ENCODE peak calls at places on chromosome 5, in eight cellular contexts. O is T-helper 17 cell; P is Right ventricle myocardium superior; Z is activated CD8-positive, alpha-beta T cell treated with anti-CD3 and anti-CD28 coated beads, Interleukin-2, amount 10 ng/mL, durations not matched to agents 7 days and 5 days; F is IMR-90; R is activated T-cell treated with anti-CD3 and anti-CD28 coated beads, Interleukin-2, amount 50 U/mL, for 72 hours; W is right cardiac atrium; K is left lung. Q is an unnamed sample.

GRCh38 chr5:15752886-15753285 is 252.9 kb downstream of the FBXL7 start:
- ATAC-seq in O (no peak), P (peak; percentile 97), Z (no peak), F (peak; percentile 88), R (no peak), W (peak; percentile 97), K (peak; percentile 66), Q (no peak)

GRCh38 chr5:169095976-169096375 is 205.0 kb downstream of the SLIT3 start:
- ATAC-seq in O (no peak), P (no peak), Z (no peak), F (no peak), R (no peak), W (no peak), K (no peak), Q (no peak)

GRCh38 chr5:169649486-169649885 is 12.4 kb downstream of the DOCK2 start:
- ATAC-seq in O (peak; percentile 72), P (no peak), Z (peak; percentile 59), F (no peak), R (peak; percentile 79), W (no peak), K (no peak), Q (no peak)

GRCh38 chr5:108606185-108606584 is 141.5 kb upstream of the FER start:
- ATAC-seq in O (no peak), P (no peak), Z (no peak), F (no peak), R (no peak), W (no peak), K (no peak), Q (no peak)

GRCh38 chr5:173538654-173539053 is 77.8 kb downstream of the BOD1 start:
- ATAC-seq in O (no peak), P (no peak), Z (no peak), F (no peak), R (no peak), W (no peak), K (no peak), Q (no peak)

GRCh38 chr5:172999974-173000373 is 16.4 kb downstream of the ATP6V0E1 start:
- ATAC-seq in O (no peak), P (no peak), Z (no peak), F (no peak), R (no peak), W (no peak), K (no peak), Q (no peak)

GRCh38 chr5:179668404-179668803 is 12.4 kb downstream of the CBY3 start:
- ATAC-seq in O (peak; percentile 86), P (peak; percentile 46), Z (peak; percentile 74), F (peak; percentile 84), R (peak; percentile 49), W (peak; percentile 39), K (peak; percentile 79), Q (peak; percentile 36)

GRCh38 chr5:57302164-57302563 is 128.3 kb downstream of the GPBP1 start:
- ATAC-seq in O (peak; percentile 38), P (no peak), Z (no peak), F (no peak), R (peak; percentile 57), W (no peak), K (no peak), Q (no peak)

GRCh38 chr5:14369780-14370179 is 211.8 kb upstream of the OTULINL start:
- ATAC-seq in O (no peak), P (no peak), Z (no peak), F (no peak), R (no peak), W (no peak), K (no peak), Q (no peak)

GRCh38 chr5:71778678-71779276 is 59.7 kb downstream of the CARTPT start:
- ATAC-seq in O (no peak), P (peak; percentile 72), Z (no peak), F (no peak), R (no peak), W (peak; percentile 69), K (peak; percentile 51), Q (no peak)

GRCh38 chr5:90983148-90983547 is 400.0 kb downstream of the ARRDC3 start:
- ATAC-seq in O (no peak), P (no peak), Z (no peak), F (peak; percentile 72), R (no peak), W (peak; percentile 68), K (peak; percentile 64), Q (peak; percentile 58)

Q was measured in gastroesophageal sphincter.